ENCODE peak calls at places on chromosomes 13 and 19, in seven cellular contexts. A is neural progenitor cell; K is A549; R is tibial artery; H is breast epithelium; S is heart right ventricle; F is CD8-positive, alpha-beta T cell. C is an unnamed sample.

GRCh38 chr13:113404366-113404722 is 40.4 kb upstream of the GRTP1 start:
- DNase-seq in S (no peak), K (no peak), R (no peak), A (no peak), H (no peak), F (no peak), C (no peak)

GRCh38 chr19:45455707-45456499 is 11.9 kb upstream of the FOSB start:
- DNase-seq in A (peak), R (peak), F (peak), H (peak), S (peak), K (peak), C (peak)

GRCh38 chr19:1929051-1929742 is 11.8 kb upstream of the CSNK1G2 start:
- DNase-seq in R (peak), A (peak), F (peak), H (peak), K (peak), S (peak), C (peak)

GRCh38 chr19:1020868-1021425 is at the start of gene TMEM259:
- DNase-seq in S (peak), K (peak), R (peak), F (peak), A (peak), H (peak), C (peak)

GRCh38 chr19:5354403-5354802 is 13.8 kb upstream of the PTPRS start:
- DNase-seq in R (no peak), F (no peak), K (peak), S (no peak), A (peak), H (no peak), C (no peak)

GRCh38 chr19:2887391-2887914 is 13.3 kb upstream of the ZNF57 start:
- DNase-seq in K (peak), H (no peak), A (peak), S (no peak), R (no peak), F (no peak), C (no peak)

GRCh38 chr19:50239916-50240585 is 36.6 kb downstream of the MYH14 start:
- DNase-seq in R (no peak), K (no peak), S (no peak), F (no peak), H (no peak), A (no peak), C (no peak)

GRCh38 chr19:38932425-38933179 is 1.9 kb downstream of the MRPS12 start:
- DNase-seq in A (peak), S (no peak), F (no peak), K (peak), R (no peak), H (no peak), C (no peak)

GRCh38 chr19:42369433-42370067 is 20.5 kb downstream of the CNFN start:
- DNase-seq in F (no peak), K (no peak), A (no peak), H (no peak), R (no peak), S (no peak), C (no peak)

GRCh38 chr13:40599722-40600121 is 66.7 kb downstream of the FOXO1 start:
- DNase-seq in H (no peak), R (no peak), S (no peak), F (no peak), K (no peak), A (no peak), C (no peak)

GRCh38 chr19:36032251-36033104 is at the start of gene CLIP3:
- DNase-seq in H (no peak), K (no peak), A (peak), R (peak), S (peak), F (peak), C (no peak)

GRCh38 chr19:4449022-4449825 is 8.4 kb downstream of the UBXN6 start:
- DNase-seq in H (no peak), R (peak), F (no peak), A (no peak), K (no peak), S (peak), C (no peak)

GRCh38 chr13:111911141-111911720 is 155.7 kb upstream of the SOX1 start:
- DNase-seq in K (no peak), H (no peak), F (no peak), A (no peak), R (no peak), S (no peak), C (peak)

GRCh38 chr13:108895220-108895704 is 265.9 kb downstream of the MYO16 start:
- DNase-seq in K (peak), F (no peak), S (no peak), R (no peak), H (no peak), A (peak), C (no peak)

GRCh38 chr19:23203841-23204344 is 46.3 kb downstream of the ZNF724 start:
- DNase-seq in R (peak), H (no peak), F (no peak), S (peak), K (no peak), A (no peak), C (no peak)

GRCh38 chr13:44266305-44266704 is 107.3 kb upstream of the SERP2 start:
- DNase-seq in A (no peak), H (no peak), R (no peak), K (no peak), S (no peak), F (no peak), C (no peak)

GRCh38 chr19:9857076-9857721 is 22.1 kb downstream of the PIN1 start:
- DNase-seq in K (no peak), A (no peak), S (no peak), F (no peak), H (no peak), R (no peak), C (no peak)

GRCh38 chr13:32917504-32917903 is 98.7 kb upstream of the KL start:
- DNase-seq in S (no peak), K (no peak), F (no peak), R (no peak), H (no peak), A (no peak), C (no peak)

GRCh38 chr13:52348081-52348480 is 57.9 kb downstream of the THSD1 start:
- DNase-seq in R (no peak), S (no peak), K (peak), H (no peak), A (no peak), F (no peak), C (no peak)

GRCh38 chr19:38228491-38229439 is 4.7 kb upstream of the DPF1 start:
- DNase-seq in K (no peak), S (no peak), A (peak), F (no peak), H (no peak), R (no peak), C (no peak)

GRCh38 chr13:79936368-79937136 is 404.4 kb downstream of the SPRY2 start:
- DNase-seq in R (peak), S (no peak), A (no peak), F (no peak), H (no peak), K (peak), C (peak)

GRCh38 chr13:59658736-59659330 is 504.9 kb downstream of the DIAPH3 start:
- DNase-seq in R (no peak), K (no peak), F (no peak), H (no peak), S (no peak), A (no peak), C (no peak)

GRCh38 chr19:2327773-2328400 is 499 bp downstream of the LSM7 start:
- DNase-seq in F (peak), R (peak), S (peak), K (no peak), H (no peak), A (peak), C (peak)

GRCh38 chr13:114096811-114097503 is 35.5 kb downstream of the RASA3 start:
- DNase-seq in F (peak), A (no peak), K (no peak), H (peak), R (peak), S (no peak), C (no peak)

GRCh38 chr13:98390086-98390697 is 186.7 kb downstream of the STK24 start:
- DNase-seq in K (no peak), H (no peak), S (no peak), A (no peak), F (no peak), R (no peak), C (no peak)

GRCh38 chr13:84126671-84127171 is 244.4 kb upstream of the SLITRK1 start:
- DNase-seq in A (no peak), R (no peak), F (no peak), K (no peak), H (no peak), S (no peak), C (no peak)

GRCh38 chr13:73090116-73090811 is 31.5 kb downstream of the KLF5 start:
- DNase-seq in R (no peak), H (no peak), F (no peak), K (peak), S (no peak), A (no peak), C (peak)

GRCh38 chr13:113178896-113179167 is 20.4 kb downstream of the PROZ start:
- DNase-seq in K (no peak), F (no peak), S (no peak), H (no peak), R (no peak), A (no peak), C (no peak)

GRCh38 chr13:66154981-66155380 is 1075.2 kb downstream of the PCDH9 start:
- DNase-seq in S (no peak), R (no peak), A (no peak), H (no peak), F (no peak), K (no peak), C (no peak)

GRCh38 chr13:83153833-83154232 is 728.4 kb downstream of the SLITRK1 start:
- DNase-seq in R (no peak), S (no peak), H (no peak), F (no peak), A (no peak), K (no peak), C (no peak)

GRCh38 chr13:74218291-74218690 is 84.1 kb upstream of the KLF12 start:
- DNase-seq in F (no peak), R (no peak), K (no peak), A (no peak), H (no peak), S (no peak), C (no peak)

GRCh38 chr13:65971541-65971940 is 1258.6 kb downstream of the PCDH9 start:
- DNase-seq in A (peak), S (no peak), H (no peak), K (no peak), F (no peak), R (no peak), C (no peak)

GRCh38 chr13:33251131-33251629 is 34.4 kb downstream of the STARD13 start:
- DNase-seq in S (no peak), H (no peak), R (no peak), F (no peak), A (no peak), K (no peak), C (no peak)

DNA sequence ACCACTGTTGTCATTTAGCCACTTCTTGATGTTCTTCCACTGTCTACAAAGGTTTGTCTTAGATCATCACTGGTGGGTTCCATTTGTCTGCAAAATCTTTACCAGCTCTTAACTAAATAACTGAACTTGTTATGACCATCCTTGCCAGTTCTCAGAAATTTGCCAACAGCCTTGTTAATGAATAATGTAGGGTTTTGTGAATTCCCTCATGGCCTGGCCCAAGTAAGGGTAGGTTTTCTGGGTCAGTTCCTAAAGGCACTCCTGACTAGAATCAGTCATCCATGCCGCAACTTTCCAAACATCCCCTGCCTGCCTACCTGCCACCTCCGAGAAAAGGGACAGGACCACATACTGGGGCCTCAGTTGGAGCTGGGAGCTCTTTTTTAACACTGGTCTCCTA is 4.0 kb downstream of the COL4A1 start:
- DNase-seq in A (no peak), R (no peak), S (no peak), K (no peak), H (no peak), F (no peak), C (no peak)
- H3K27ac ChIP-seq in A (no peak), R (peak), S (peak), K (no peak), H (no peak), F (no peak), C (no peak)

DNA sequence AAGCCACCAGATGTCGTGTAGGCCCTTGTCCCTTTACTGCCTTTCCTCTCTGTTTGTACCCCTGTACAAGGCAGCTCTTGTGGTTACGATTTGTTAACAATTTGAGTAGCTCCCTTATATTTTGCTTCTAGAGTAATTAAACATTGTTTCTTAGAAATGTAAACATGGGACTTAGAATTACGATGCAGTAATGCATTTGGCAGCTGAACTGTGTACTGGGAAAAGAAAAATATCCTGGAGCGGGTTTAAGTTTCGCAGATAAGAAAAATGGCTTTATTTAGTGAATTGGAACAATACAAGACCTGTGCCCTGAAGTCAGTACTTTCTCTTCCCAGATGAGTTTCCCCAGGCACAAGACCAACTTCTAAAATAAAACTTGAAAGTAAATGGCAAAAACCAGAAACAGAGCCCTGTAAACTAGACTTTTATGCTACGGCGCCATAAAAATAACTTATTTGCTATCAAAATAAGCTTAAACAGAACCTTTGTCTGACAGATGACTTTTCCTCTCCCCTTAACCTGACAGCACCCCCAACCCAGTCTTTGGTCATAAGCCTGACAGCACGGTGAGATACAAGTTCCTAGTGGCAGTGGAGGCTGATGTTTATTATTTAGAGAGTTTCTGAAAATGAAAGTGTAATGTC is 63.0 kb downstream of the LRCH1 start:
- DNase-seq in R (no peak), H (no peak), F (no peak), A (no peak), K (no peak), S (no peak), C (no peak)
- H3K4me3 ChIP-seq in R (peak), H (peak), F (no peak), A (no peak), K (no peak), S (peak), C (no peak)

GRCh38 chr19:48158210-48158790 is 11.8 kb downstream of the LIG1 start:
- DNase-seq in A (no peak), R (no peak), F (no peak), H (no peak), K (no peak), S (no peak), C (no peak)

GRCh38 chr19:48149430-48149829 is 20.7 kb downstream of the LIG1 start:
- DNase-seq in F (no peak), K (no peak), R (no peak), A (no peak), S (no peak), H (no peak), C (no peak)

GRCh38 chr19:48147597-48148175 is 22.5 kb downstream of the LIG1 start:
- DNase-seq in R (no peak), K (no peak), S (no peak), H (no peak), A (no peak), F (no peak), C (no peak)

GRCh38 chr19:48154003-48154402 is 16.1 kb downstream of the LIG1 start:
- DNase-seq in K (no peak), H (no peak), F (no peak), A (no peak), R (no peak), S (no peak), C (no peak)

GRCh38 chr19:48152552-48152951 is 17.6 kb downstream of the LIG1 start:
- DNase-seq in K (peak), F (peak), H (peak), A (peak), R (peak), S (peak), C (peak)
- TF ChIP-seq CTCF in K (peak), F (peak), H (peak), A (peak), R (peak), S (peak), C (peak)

DNA sequence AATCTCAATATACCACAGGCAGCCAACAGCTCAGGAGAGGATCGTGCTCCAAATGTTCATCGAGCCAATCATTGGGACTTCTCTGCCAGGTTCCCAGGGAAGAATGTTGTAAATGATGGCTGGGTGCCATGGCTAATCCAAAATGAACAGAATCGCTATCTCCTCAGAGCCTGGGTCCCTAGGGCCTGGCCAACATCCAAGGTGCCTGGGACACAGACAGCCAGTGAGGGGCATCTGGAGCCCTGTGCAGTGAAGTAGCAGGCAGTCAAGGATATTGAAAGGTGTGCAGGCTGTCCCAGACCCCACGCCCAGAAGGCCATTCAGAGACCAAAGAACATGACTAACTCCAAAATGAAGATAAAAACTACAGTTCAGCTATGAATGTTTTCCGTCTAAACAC is 37.7 kb downstream of the BRD4 start:
- DNase-seq in F (no peak), H (no peak), S (peak), R (no peak), K (no peak), A (no peak), C (no peak)
- H3K27ac ChIP-seq in F (no peak), H (peak), S (no peak), R (peak), K (peak), A (no peak), C (peak)

GRCh38 chr13:21079761-21080730 is 18.7 kb upstream of the LATS2 start:
- DNase-seq in F (no peak), A (no peak), S (no peak), H (no peak), K (no peak), R (peak), C (no peak)
- H3K4me3 ChIP-seq in F (no peak), A (no peak), S (peak), H (peak), K (no peak), R (peak), C (no peak)

DNA sequence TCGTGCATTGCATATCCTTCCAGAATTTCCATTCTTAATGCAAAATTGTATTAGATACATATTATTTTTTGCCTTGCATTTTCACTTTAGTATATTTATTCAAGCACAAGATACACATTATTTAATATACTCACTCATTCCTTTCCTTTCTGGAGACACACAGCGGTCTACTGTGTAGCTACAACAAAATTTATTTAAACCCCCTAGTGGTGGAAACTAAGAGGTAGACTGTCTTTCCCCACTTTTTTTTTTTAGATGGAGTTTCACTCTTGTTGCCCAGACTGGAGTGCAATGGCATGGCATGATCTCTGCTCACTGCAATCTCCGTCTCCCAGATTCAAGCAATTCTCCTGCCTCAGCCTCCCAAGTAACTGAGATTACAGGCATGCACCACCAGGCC is 2040.3 kb upstream of the PCDH20 start:
- DNase-seq in A (peak), H (no peak), K (no peak), S (no peak), F (no peak), R (no peak), C (no peak)
- TF ChIP-seq CTCF in A (peak), H (no peak), K (no peak), S (no peak), F (no peak), R (no peak), C (no peak)

DNA sequence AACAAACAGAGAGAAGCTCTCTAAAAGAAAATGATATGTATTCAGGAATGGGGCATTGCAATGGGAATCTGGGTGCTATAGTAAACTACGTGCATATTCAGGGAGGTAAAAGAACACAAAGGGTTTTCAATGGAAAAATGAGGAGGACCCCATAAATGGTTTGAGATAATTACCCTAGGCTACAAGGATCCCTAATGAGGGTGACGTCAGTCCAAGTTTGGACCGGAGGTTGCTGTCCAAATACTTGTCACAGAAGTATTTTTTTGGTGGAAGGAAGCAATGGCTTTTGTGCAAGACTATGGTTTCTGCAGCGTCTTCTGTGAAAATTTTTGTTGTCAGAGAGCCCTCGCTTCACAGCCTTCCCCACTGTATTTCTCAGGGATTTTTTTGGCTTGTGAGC is 996 bp upstream of the CEACAM18 start:
- DNase-seq in A (no peak), R (no peak), F (no peak), S (no peak), K (no peak), H (no peak), C (no peak)
- H3K27ac ChIP-seq in A (no peak), R (no peak), F (no peak), S (no peak), K (no peak), H (no peak), C (no peak)

C was measured in lung.